ENCODE peak calls at places on chromosome 3, in ten cellular contexts. D is T1000; K is CD4-positive, CD25-positive, alpha-beta regulatory T cell; R is iris pigment epithelial cell; I is CD8-positive, alpha-beta T cell; G is omental fat pad; S is NCI-H2029; C is PC-3; Y is NCI-H1048; O is stimulated activated CD4-positive, alpha-beta T cell treated with anti-CD3 and anti-CD28 coated beads, Interleukin-15, amount 100 ng/mL, for 24 hours. N is an unnamed sample.

GRCh38 chr3:194556086-194557056 is 69.6 kb upstream of the ATP13A3 start:
- DNase-seq in D (no peak), K (no peak), R (peak; percentile 48), I (no peak), G (no peak), S (no peak), C (peak; percentile 17), Y (no peak), O (no peak), N (peak; percentile 50)

GRCh38 chr3:94494992-94495391 is 432.1 kb downstream of the NSUN3 start:
- DNase-seq in D (no peak), K (no peak), R (no peak), I (no peak), G (no peak), S (no peak), C (no peak), Y (no peak), O (no peak), N (no peak)

GRCh38 chr3:52401551-52401950 is 43.4 kb downstream of the SEMA3G start:
- DNase-seq in D (no peak), K (no peak), R (no peak), I (no peak), G (no peak), S (no peak), C (no peak), Y (no peak), O (no peak), N (no peak)

GRCh38 chr3:170639003-170639402 is 53.1 kb upstream of the SLC7A14 start:
- DNase-seq in D (no peak), K (no peak), R (no peak), I (no peak), G (no peak), S (no peak), C (no peak), Y (no peak), O (no peak), N (no peak)

GRCh38 chr3:186193534-186194450 is 84.9 kb upstream of the ETV5 start:
- DNase-seq in D (no peak), K (no peak), R (no peak), I (no peak), G (no peak), S (no peak), C (no peak), Y (no peak), O (no peak), N (no peak)

GRCh38 chr3:16300881-16301359 is 35.9 kb downstream of the OXNAD1 start:
- DNase-seq in D (no peak), K (peak; percentile 29), R (no peak), I (peak; percentile 59), G (no peak), S (no peak), C (no peak), Y (no peak), O (no peak), N (no peak)

GRCh38 chr3:45704544-45704943 is 15.3 kb downstream of the SACM1L start:
- DNase-seq in D (no peak), K (no peak), R (no peak), I (no peak), G (no peak), S (no peak), C (no peak), Y (no peak), O (no peak), N (no peak)

GRCh38 chr3:171876651-171877272 is 33.6 kb downstream of the TMEM212 start:
- DNase-seq in D (no peak), K (no peak), R (peak; percentile 98), I (no peak), G (no peak), S (no peak), C (peak; percentile 45), Y (peak; percentile 49), O (no peak), N (no peak)

N was measured in H54.